ENCODE peak calls at places on chromosomes 16 and 17, in nine cellular contexts. N, Q, W, T, S, V, H, X and K are unnamed samples.

GRCh38 chr17:82276951-82277350 is 3.5 kb upstream of the CSNK1D start:
- DNase-seq in N (no peak), Q (no peak), W (no peak), T (no peak), S (no peak), V (no peak), H (no peak), X (no peak), K (no peak)

GRCh38 chr17:19502517-19502916 is 31.1 kb upstream of the SLC47A1 start:
- DNase-seq in N (peak), Q (no peak), W (no peak), T (no peak), S (no peak), V (no peak), H (no peak), X (no peak), K (no peak)

GRCh38 chr17:78377858-78378224 is 608 bp upstream of the PGS1 start:
- DNase-seq in N (no peak), Q (peak), W (no peak), T (no peak), S (no peak), V (no peak), H (no peak), X (no peak), K (no peak)

GRCh38 chr17:60600490-60601431 is 768 bp downstream of the PPM1D start:
- DNase-seq in N (peak), Q (peak), W (peak), T (no peak), S (peak), V (peak), H (peak), X (peak), K (no peak)

GRCh38 chr17:64741924-64742670 is 80.0 kb upstream of the SMURF2 start:
- DNase-seq in N (no peak), Q (no peak), W (peak), T (no peak), S (peak), V (peak), H (no peak), X (no peak), K (no peak)

GRCh38 chr16:57594531-57595031 is 33.8 kb upstream of the ADGRG1 start:
- DNase-seq in N (no peak), Q (no peak), W (no peak), T (no peak), S (no peak), V (no peak), H (no peak), X (no peak), K (no peak)

GRCh38 chr17:1077536-1078061 is 80.7 kb downstream of the TIMM22 start:
- DNase-seq in N (no peak), Q (no peak), W (no peak), T (no peak), S (no peak), V (no peak), H (no peak), X (no peak), K (no peak)

GRCh38 chr16:610513-611381 is 20.0 kb upstream of the WFIKKN1 start:
- DNase-seq in N (no peak), Q (peak), W (no peak), T (no peak), S (no peak), V (no peak), H (peak), X (no peak), K (no peak)

GRCh38 chr16:25311039-25311438 is 53.4 kb upstream of the ZKSCAN2 start:
- DNase-seq in N (no peak), Q (no peak), W (no peak), T (no peak), S (no peak), V (no peak), H (no peak), X (no peak), K (no peak)

GRCh38 chr16:67846063-67846319 is 742 bp upstream of the NUTF2 start:
- DNase-seq in N (no peak), Q (no peak), W (no peak), T (no peak), S (no peak), V (no peak), H (no peak), X (no peak), K (no peak)

GRCh38 chr16:46693598-46693997 is 4.1 kb downstream of the ORC6 start:
- DNase-seq in N (no peak), Q (no peak), W (no peak), T (no peak), S (no peak), V (no peak), H (no peak), X (no peak), K (no peak)

GRCh38 chr17:81301195-81302144 is 6.4 kb upstream of the SLC38A10 start:
- DNase-seq in N (no peak), Q (no peak), W (no peak), T (no peak), S (no peak), V (no peak), H (no peak), X (no peak), K (no peak)

GRCh38 chr16:27374794-27375499 is 27.0 kb upstream of the IL21R start:
- DNase-seq in N (peak), Q (peak), W (peak), T (peak), S (peak), V (peak), H (peak), X (peak), K (peak)

GRCh38 chr17:82531431-82531881 is 11.9 kb downstream of the FOXK2 start:
- DNase-seq in N (no peak), Q (no peak), W (no peak), T (no peak), S (peak), V (peak), H (no peak), X (peak), K (no peak)

GRCh38 chr17:49494937-49495841 is at the start of gene NGFR:
- DNase-seq in N (peak), Q (peak), W (no peak), T (no peak), S (peak), V (no peak), H (peak), X (peak), K (no peak)

GRCh38 chr17:11589706-11590105 is 8.6 kb upstream of the DNAH9 start:
- DNase-seq in N (no peak), Q (no peak), W (no peak), T (no peak), S (no peak), V (no peak), H (no peak), X (no peak), K (no peak)

DNA sequence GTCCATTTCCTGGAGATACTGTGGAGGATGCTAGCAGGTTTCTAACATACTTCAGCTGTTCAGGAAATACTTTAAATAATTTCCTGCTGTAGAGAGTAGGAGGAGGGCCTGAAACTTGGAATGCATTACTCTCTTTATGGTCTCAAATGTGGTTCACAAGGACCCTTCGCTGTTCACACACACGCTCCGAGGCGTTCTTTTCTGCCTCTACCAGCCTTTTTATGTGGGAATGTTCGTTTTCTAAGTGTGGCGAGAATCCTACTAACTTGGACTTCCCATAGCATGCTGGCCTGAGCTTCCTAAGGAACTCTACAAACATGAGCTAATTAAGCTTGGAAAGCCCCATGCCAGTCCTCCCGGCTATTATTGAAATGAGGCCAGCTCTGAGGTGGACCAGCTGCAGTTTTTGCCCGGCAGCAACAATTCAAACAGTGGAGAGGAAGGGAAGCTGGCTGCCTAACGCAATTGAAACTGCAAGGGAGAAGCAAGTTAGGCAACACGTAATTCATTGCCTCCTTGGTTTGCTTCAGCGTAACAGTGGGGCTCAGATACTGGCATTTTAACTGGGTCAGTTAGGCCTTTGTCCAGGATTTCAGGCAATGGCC is 18.9 kb downstream of the KPNA2 start:
- DNase-seq in N (peak), Q (no peak), W (peak), T (no peak), S (peak), V (peak), H (no peak), X (no peak), K (no peak)
- H3K4me3 ChIP-seq in N (no peak), Q (no peak), W (no peak), T (no peak), S (no peak), V (no peak), H (no peak), X (no peak), K (no peak)

GRCh38 chr17:21039839-21040575 is 2.8 kb downstream of the USP22 start:
- DNase-seq in N (no peak), Q (peak), W (peak), T (no peak), S (peak), V (peak), H (peak), X (peak), K (no peak)
- TF ChIP-seq CTCF in N (peak), Q (peak), W (no peak), T (peak), S (peak), V (peak), H (no peak), X (peak), K (peak)

DNA sequence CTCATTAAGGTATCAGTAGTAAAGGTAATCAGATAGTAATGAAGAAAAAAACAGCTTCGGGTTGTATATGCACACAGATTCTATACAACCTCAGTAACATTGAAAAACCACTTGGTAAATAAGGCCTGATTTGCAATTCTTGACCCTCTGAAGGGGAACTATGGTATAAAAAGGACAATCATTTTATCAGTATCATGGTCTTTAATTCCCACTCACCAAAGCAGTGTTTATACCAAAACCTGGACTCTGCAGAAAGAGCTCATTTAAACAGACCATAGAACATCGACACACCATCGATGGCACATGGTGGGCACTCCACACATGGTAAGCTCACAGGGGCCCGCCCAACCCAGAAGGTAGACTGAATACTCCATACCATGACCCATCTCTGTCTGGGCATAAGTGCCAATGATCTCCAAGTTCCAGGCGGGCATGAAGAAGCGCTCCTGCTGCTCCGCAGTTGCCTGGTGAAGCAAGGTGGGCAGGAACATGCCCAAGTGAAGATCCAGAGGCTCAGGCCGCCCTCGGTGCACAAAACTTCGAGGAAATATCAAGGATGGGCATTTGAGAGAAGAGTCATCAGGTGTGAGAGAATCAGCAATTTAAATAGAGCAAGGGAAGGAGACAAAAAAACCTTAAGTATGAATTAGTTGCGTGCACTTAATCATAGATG is 19.0 kb downstream of the ACOX1 start:
- DNase-seq in N (no peak), Q (no peak), W (no peak), T (no peak), S (no peak), V (no peak), H (no peak), X (no peak), K (no peak)
- H3K4me3 ChIP-seq in N (no peak), Q (no peak), W (no peak), T (no peak), S (no peak), V (no peak), H (no peak), X (no peak), K (no peak)

GRCh38 chr16:79767597-79768280 is 167.2 kb upstream of the MAF start:
- DNase-seq in N (no peak), Q (peak), W (no peak), T (no peak), S (peak), V (peak), H (peak), X (no peak), K (no peak)
- TF ChIP-seq CTCF in N (no peak), Q (peak), W (peak), T (no peak), S (peak), V (peak), H (peak), X (no peak), K (peak)